ENCODE peak calls at places on chromosomes 1 and 21, in ten cellular contexts. O is M059J; B is frontal cortex; T is HTR-8/SVneo; E is left ventricle myocardium inferior; C is fibroblast of lung; K is fibroblast of gingiva; Q is fibroblast of the aortic adventitia; S is gastrocnemius medialis; Y is activated CD8-positive, alpha-beta T cell treated with anti-CD3 and anti-CD28 coated beads for 36 hours. F is an unnamed sample.
A peak's percentile ranks its signal among the peaks of the same experiment; 100 is the strongest.

GRCh38 chr1:107748529-107748928 is 216.5 kb downstream of the VAV3 start:
- DNase-seq in O (peak; percentile 64), B (peak; percentile 10), T (peak; percentile 0), E (no peak), C (peak; percentile 46), K (peak; percentile 13), Q (peak; percentile 14), S (no peak), Y (no peak), F (no peak)

GRCh38 chr21:39882186-39882882 is 15.1 kb downstream of the PCP4 start:
- DNase-seq in O (no peak), B (no peak), T (no peak), E (no peak), C (no peak), K (no peak), Q (no peak), S (no peak), Y (no peak), F (no peak)

GRCh38 chr1:32899586-32900296 is 1.4 kb downstream of the TMEM54 start:
- DNase-seq in O (no peak), B (no peak), T (no peak), E (no peak), C (no peak), K (no peak), Q (no peak), S (no peak), Y (no peak), F (no peak)

GRCh38 chr1:53629101-53629691 is 109.8 kb downstream of the GLIS1 start:
- DNase-seq in O (no peak), B (no peak), T (no peak), E (no peak), C (no peak), K (no peak), Q (no peak), S (no peak), Y (no peak), F (no peak)

GRCh38 chr21:37671381-37671780 is 244.9 kb downstream of the KCNJ6 start:
- DNase-seq in O (no peak), B (no peak), T (no peak), E (no peak), C (no peak), K (no peak), Q (no peak), S (no peak), Y (no peak), F (no peak)

GRCh38 chr1:89525169-89525855 is 683 bp downstream of the LRRC8B start:
- DNase-seq in O (no peak), B (peak; percentile 43), T (no peak), E (peak; percentile 26), C (peak; percentile 25), K (no peak), Q (no peak), S (no peak), Y (peak; percentile 64), F (peak; percentile 51)

GRCh38 chr21:14306143-14306907 is 76.6 kb downstream of the HSPA13 start:
- DNase-seq in O (peak; percentile 8), B (no peak), T (no peak), E (no peak), C (peak; percentile 18), K (no peak), Q (peak; percentile 43), S (no peak), Y (no peak), F (no peak)

GRCh38 chr1:70627910-70628309 is 216.8 kb downstream of the CTH start:
- DNase-seq in O (peak; percentile 2), B (no peak), T (no peak), E (no peak), C (no peak), K (no peak), Q (peak; percentile 3), S (no peak), Y (no peak), F (no peak)

GRCh38 chr1:111739984-111740765 is 980 bp upstream of the INKA2 start:
- DNase-seq in O (peak; percentile 81), B (peak; percentile 61), T (no peak), E (peak; percentile 80), C (peak; percentile 59), K (peak; percentile 70), Q (peak; percentile 51), S (peak; percentile 65), Y (peak; percentile 23), F (peak; percentile 87)

GRCh38 chr1:245512980-245513578 is 358.3 kb downstream of the KIF26B start:
- DNase-seq in O (no peak), B (peak; percentile 34), T (no peak), E (no peak), C (peak; percentile 26), K (no peak), Q (peak; percentile 42), S (no peak), Y (peak; percentile 20), F (no peak)

GRCh38 chr1:153404768-153405167 is 11.6 kb upstream of the S100A7A start:
- DNase-seq in O (peak; percentile 18), B (no peak), T (no peak), E (peak; percentile 40), C (no peak), K (no peak), Q (no peak), S (peak; percentile 39), Y (peak; percentile 74), F (peak; percentile 74)

GRCh38 chr1:90391116-90391515 is 326.0 kb downstream of the BARHL2 start:
- DNase-seq in O (peak; percentile 59), B (no peak), T (no peak), E (no peak), C (no peak), K (no peak), Q (peak; percentile 43), S (no peak), Y (no peak), F (no peak)

GRCh38 chr1:45348609-45348965 is 8.3 kb upstream of the MUTYH start:
- DNase-seq in O (peak; percentile 31), B (no peak), T (no peak), E (no peak), C (no peak), K (no peak), Q (no peak), S (no peak), Y (no peak), F (no peak)

GRCh38 chr1:26138974-26139558 is 19.8 kb upstream of the FAM110D start:
- DNase-seq in O (no peak), B (no peak), T (no peak), E (no peak), C (no peak), K (no peak), Q (no peak), S (no peak), Y (no peak), F (no peak)

GRCh38 chr1:222749927-222750326 is 12.9 kb downstream of the FAM177B start:
- DNase-seq in O (peak; percentile 65), B (peak; percentile 8), T (no peak), E (no peak), C (no peak), K (no peak), Q (peak; percentile 15), S (no peak), Y (no peak), F (no peak)

F was measured in Right ventricle myocardium superior.